ENCODE peak calls at places on chromosome 14, in ten cellular contexts. One of them, this sample, is unnamed.

GRCh38 chr14:71703477-71703876 is 228.8 kb upstream of the RGS6 start:
- DNase-seq in A673: peak
- DNase-seq in left lung: no peak
- DNase-seq in GM20000: no peak
- DNase-seq in coronary artery: no peak
- DNase-seq in AG09309: no peak
- DNase-seq in CD8-positive, alpha-beta T cell: no peak
- DNase-seq in transverse colon: no peak
- DNase-seq in MCF 10A: no peak
- DNase-seq in uterus: peak
- DNase-seq in this sample: no peak

GRCh38 chr14:39593339-39593738 is 161.1 kb upstream of the FBXO33 start:
- DNase-seq in left lung: no peak
- DNase-seq in transverse colon: no peak
- DNase-seq in AG09309: no peak
- DNase-seq in MCF 10A: no peak
- DNase-seq in uterus: no peak
- DNase-seq in GM20000: no peak
- DNase-seq in CD8-positive, alpha-beta T cell: no peak
- DNase-seq in A673: no peak
- DNase-seq in coronary artery: no peak
- DNase-seq in this sample: no peak

GRCh38 chr14:84826349-84826748 is 703.6 kb upstream of the FLRT2 start:
- DNase-seq in CD8-positive, alpha-beta T cell: no peak
- DNase-seq in GM20000: no peak
- DNase-seq in coronary artery: no peak
- DNase-seq in AG09309: no peak
- DNase-seq in left lung: no peak
- DNase-seq in MCF 10A: peak
- DNase-seq in A673: no peak
- DNase-seq in uterus: no peak
- DNase-seq in transverse colon: no peak
- DNase-seq in this sample: no peak

GRCh38 chr14:103629503-103630121 is 601 bp downstream of the KLC1 start:
- DNase-seq in AG09309: no peak
- DNase-seq in uterus: peak
- DNase-seq in coronary artery: peak
- DNase-seq in transverse colon: peak
- DNase-seq in MCF 10A: peak
- DNase-seq in A673: peak
- DNase-seq in left lung: peak
- DNase-seq in CD8-positive, alpha-beta T cell: peak
- DNase-seq in GM20000: peak
- DNase-seq in this sample: peak

GRCh38 chr14:90721619-90722305 is 94.5 kb downstream of the TTC7B start:
- DNase-seq in CD8-positive, alpha-beta T cell: no peak
- DNase-seq in uterus: no peak
- DNase-seq in GM20000: no peak
- DNase-seq in MCF 10A: peak
- DNase-seq in coronary artery: no peak
- DNase-seq in transverse colon: no peak
- DNase-seq in left lung: no peak
- DNase-seq in AG09309: no peak
- DNase-seq in A673: no peak
- DNase-seq in this sample: no peak

GRCh38 chr14:53932966-53933365 is 23.7 kb downstream of the BMP4 start:
- DNase-seq in GM20000: no peak
- DNase-seq in AG09309: no peak
- DNase-seq in A673: no peak
- DNase-seq in MCF 10A: no peak
- DNase-seq in transverse colon: no peak
- DNase-seq in coronary artery: no peak
- DNase-seq in left lung: no peak
- DNase-seq in CD8-positive, alpha-beta T cell: no peak
- DNase-seq in uterus: no peak
- DNase-seq in this sample: no peak

GRCh38 chr14:80390911-80391310 is 179.6 kb upstream of the DIO2 start:
- DNase-seq in uterus: no peak
- DNase-seq in coronary artery: no peak
- DNase-seq in A673: peak
- DNase-seq in left lung: no peak
- DNase-seq in transverse colon: no peak
- DNase-seq in GM20000: no peak
- DNase-seq in MCF 10A: peak
- DNase-seq in CD8-positive, alpha-beta T cell: no peak
- DNase-seq in AG09309: no peak
- DNase-seq in this sample: peak

GRCh38 chr14:31203414-31203742 is 4.2 kb downstream of the HECTD1 start:
- DNase-seq in uterus: no peak
- DNase-seq in CD8-positive, alpha-beta T cell: no peak
- DNase-seq in GM20000: no peak
- DNase-seq in left lung: no peak
- DNase-seq in AG09309: no peak
- DNase-seq in coronary artery: no peak
- DNase-seq in MCF 10A: no peak
- DNase-seq in A673: no peak
- DNase-seq in transverse colon: no peak
- DNase-seq in this sample: no peak

GRCh38 chr14:51527073-51527472 is 124.6 kb upstream of the FRMD6 start:
- DNase-seq in coronary artery: no peak
- DNase-seq in AG09309: no peak
- DNase-seq in CD8-positive, alpha-beta T cell: no peak
- DNase-seq in left lung: no peak
- DNase-seq in MCF 10A: peak
- DNase-seq in transverse colon: no peak
- DNase-seq in A673: no peak
- DNase-seq in GM20000: no peak
- DNase-seq in uterus: no peak
- DNase-seq in this sample: no peak

GRCh38 chr14:77612011-77612620 is 4.3 kb downstream of the SPTLC2 start:
- DNase-seq in left lung: no peak
- DNase-seq in A673: no peak
- DNase-seq in CD8-positive, alpha-beta T cell: no peak
- DNase-seq in uterus: no peak
- DNase-seq in AG09309: peak
- DNase-seq in GM20000: no peak
- DNase-seq in MCF 10A: no peak
- DNase-seq in transverse colon: no peak
- DNase-seq in coronary artery: no peak
- DNase-seq in this sample: no peak

GRCh38 chr14:101135796-101136742 is 232.5 kb upstream of the RTL1 start:
- DNase-seq in MCF 10A: no peak
- DNase-seq in A673: no peak
- DNase-seq in AG09309: no peak
- DNase-seq in CD8-positive, alpha-beta T cell: no peak
- DNase-seq in uterus: no peak
- DNase-seq in transverse colon: no peak
- DNase-seq in left lung: no peak
- DNase-seq in coronary artery: no peak
- DNase-seq in GM20000: no peak
- DNase-seq in this sample: no peak

GRCh38 chr14:91342243-91342760 is 75.3 kb downstream of the CCDC88C start:
- DNase-seq in AG09309: no peak
- DNase-seq in A673: no peak
- DNase-seq in coronary artery: no peak
- DNase-seq in uterus: no peak
- DNase-seq in transverse colon: no peak
- DNase-seq in MCF 10A: no peak
- DNase-seq in GM20000: no peak
- DNase-seq in left lung: no peak
- DNase-seq in CD8-positive, alpha-beta T cell: no peak
- DNase-seq in this sample: no peak

GRCh38 chr14:59704054-59704453 is 127.4 kb upstream of the CCDC175 start:
- DNase-seq in MCF 10A: no peak
- DNase-seq in coronary artery: no peak
- DNase-seq in left lung: no peak
- DNase-seq in AG09309: no peak
- DNase-seq in transverse colon: no peak
- DNase-seq in GM20000: no peak
- DNase-seq in CD8-positive, alpha-beta T cell: no peak
- DNase-seq in uterus: no peak
- DNase-seq in A673: no peak
- DNase-seq in this sample: no peak

GRCh38 chr14:64807588-64807987 is 72.1 kb downstream of the SPTB start:
- DNase-seq in CD8-positive, alpha-beta T cell: no peak
- DNase-seq in transverse colon: no peak
- DNase-seq in left lung: no peak
- DNase-seq in coronary artery: no peak
- DNase-seq in MCF 10A: no peak
- DNase-seq in A673: no peak
- DNase-seq in uterus: no peak
- DNase-seq in GM20000: no peak
- DNase-seq in AG09309: no peak
- DNase-seq in this sample: no peak

GRCh38 chr14:61429316-61429715 is 107.9 kb downstream of the PRKCH start:
- DNase-seq in A673: no peak
- DNase-seq in AG09309: no peak
- DNase-seq in MCF 10A: no peak
- DNase-seq in left lung: no peak
- DNase-seq in GM20000: no peak
- DNase-seq in CD8-positive, alpha-beta T cell: no peak
- DNase-seq in uterus: no peak
- DNase-seq in coronary artery: no peak
- DNase-seq in transverse colon: no peak
- DNase-seq in this sample: no peak

GRCh38 chr14:38838049-38838978 is 264.7 kb downstream of the SEC23A start:
- DNase-seq in A673: no peak
- DNase-seq in uterus: no peak
- DNase-seq in AG09309: no peak
- DNase-seq in CD8-positive, alpha-beta T cell: no peak
- DNase-seq in transverse colon: peak
- DNase-seq in left lung: no peak
- DNase-seq in MCF 10A: no peak
- DNase-seq in GM20000: no peak
- DNase-seq in coronary artery: no peak
- DNase-seq in this sample: no peak

GRCh38 chr14:89521988-89522387 is 105.0 kb upstream of the FOXN3 start:
- DNase-seq in MCF 10A: no peak
- DNase-seq in A673: no peak
- DNase-seq in coronary artery: no peak
- DNase-seq in GM20000: no peak
- DNase-seq in transverse colon: no peak
- DNase-seq in CD8-positive, alpha-beta T cell: no peak
- DNase-seq in uterus: no peak
- DNase-seq in left lung: no peak
- DNase-seq in AG09309: no peak
- DNase-seq in this sample: no peak

GRCh38 chr14:36747411-36748184 is 85.9 kb downstream of the PAX9 start:
- DNase-seq in uterus: no peak
- DNase-seq in transverse colon: no peak
- DNase-seq in CD8-positive, alpha-beta T cell: no peak
- DNase-seq in MCF 10A: peak
- DNase-seq in left lung: no peak
- DNase-seq in AG09309: no peak
- DNase-seq in GM20000: no peak
- DNase-seq in coronary artery: no peak
- DNase-seq in A673: peak
- DNase-seq in this sample: peak
- TF ChIP-seq CTCF in uterus: no peak
- TF ChIP-seq CTCF in transverse colon: peak
- TF ChIP-seq CTCF in CD8-positive, alpha-beta T cell: no peak
- TF ChIP-seq CTCF in MCF 10A: peak
- TF ChIP-seq CTCF in left lung: no peak
- TF ChIP-seq CTCF in AG09309: peak
- TF ChIP-seq CTCF in GM20000: no peak
- TF ChIP-seq CTCF in coronary artery: no peak
- TF ChIP-seq CTCF in A673: peak
- TF ChIP-seq CTCF in this sample: peak

GRCh38 chr14:106665814-106666213 is 1139.4 kb downstream of the TMEM121 start:
- DNase-seq in A673: no peak
- DNase-seq in transverse colon: no peak
- DNase-seq in MCF 10A: no peak
- DNase-seq in uterus: no peak
- DNase-seq in CD8-positive, alpha-beta T cell: peak
- DNase-seq in coronary artery: no peak
- DNase-seq in GM20000: no peak
- DNase-seq in left lung: no peak
- DNase-seq in AG09309: no peak
- DNase-seq in this sample: no peak
- TF ChIP-seq CTCF in A673: peak
- TF ChIP-seq CTCF in transverse colon: no peak
- TF ChIP-seq CTCF in MCF 10A: no peak
- TF ChIP-seq CTCF in uterus: no peak
- TF ChIP-seq CTCF in CD8-positive, alpha-beta T cell: no peak
- TF ChIP-seq CTCF in coronary artery: no peak
- TF ChIP-seq CTCF in GM20000: no peak
- TF ChIP-seq CTCF in left lung: no peak
- TF ChIP-seq CTCF in AG09309: no peak
- TF ChIP-seq CTCF in this sample: no peak

GRCh38 chr14:95174184-95174804 is 17.0 kb upstream of the DICER1 start:
- DNase-seq in GM20000: no peak
- DNase-seq in CD8-positive, alpha-beta T cell: no peak
- DNase-seq in A673: no peak
- DNase-seq in AG09309: no peak
- DNase-seq in uterus: no peak
- DNase-seq in transverse colon: no peak
- DNase-seq in left lung: no peak
- DNase-seq in MCF 10A: no peak
- DNase-seq in coronary artery: peak
- DNase-seq in this sample: no peak
- TF ChIP-seq CTCF in GM20000: no peak
- TF ChIP-seq CTCF in CD8-positive, alpha-beta T cell: no peak
- TF ChIP-seq CTCF in A673: peak
- TF ChIP-seq CTCF in AG09309: no peak
- TF ChIP-seq CTCF in uterus: no peak
- TF ChIP-seq CTCF in transverse colon: no peak
- TF ChIP-seq CTCF in left lung: peak
- TF ChIP-seq CTCF in MCF 10A: peak
- TF ChIP-seq CTCF in coronary artery: no peak
- TF ChIP-seq CTCF in this sample: no peak

GRCh38 chr14:22403286-22403685 is 185.7 kb downstream of the DAD1 start:
- DNase-seq in uterus: no peak
- DNase-seq in GM20000: no peak
- DNase-seq in coronary artery: no peak
- DNase-seq in CD8-positive, alpha-beta T cell: no peak
- DNase-seq in AG09309: no peak
- DNase-seq in A673: no peak
- DNase-seq in MCF 10A: no peak
- DNase-seq in left lung: no peak
- DNase-seq in transverse colon: no peak
- DNase-seq in this sample: no peak

GRCh38 chr14:22410497-22410896 is 178.5 kb downstream of the DAD1 start:
- DNase-seq in AG09309: no peak
- DNase-seq in GM20000: no peak
- DNase-seq in coronary artery: no peak
- DNase-seq in left lung: no peak
- DNase-seq in transverse colon: no peak
- DNase-seq in MCF 10A: no peak
- DNase-seq in uterus: no peak
- DNase-seq in CD8-positive, alpha-beta T cell: no peak
- DNase-seq in A673: no peak
- DNase-seq in this sample: no peak

GRCh38 chr14:22400590-22401259 is 188.3 kb downstream of the DAD1 start:
- DNase-seq in AG09309: no peak
- DNase-seq in CD8-positive, alpha-beta T cell: no peak
- DNase-seq in MCF 10A: no peak
- DNase-seq in left lung: no peak
- DNase-seq in coronary artery: peak
- DNase-seq in A673: no peak
- DNase-seq in GM20000: no peak
- DNase-seq in uterus: no peak
- DNase-seq in transverse colon: no peak
- DNase-seq in this sample: no peak

GRCh38 chr14:22407033-22407432 is 182.0 kb downstream of the DAD1 start:
- DNase-seq in uterus: no peak
- DNase-seq in AG09309: no peak
- DNase-seq in A673: no peak
- DNase-seq in GM20000: no peak
- DNase-seq in left lung: no peak
- DNase-seq in MCF 10A: peak
- DNase-seq in transverse colon: no peak
- DNase-seq in CD8-positive, alpha-beta T cell: no peak
- DNase-seq in coronary artery: no peak
- DNase-seq in this sample: no peak

GRCh38 chr14:22405201-22405600 is 183.8 kb downstream of the DAD1 start:
- DNase-seq in MCF 10A: no peak
- DNase-seq in GM20000: no peak
- DNase-seq in left lung: no peak
- DNase-seq in CD8-positive, alpha-beta T cell: no peak
- DNase-seq in transverse colon: no peak
- DNase-seq in uterus: no peak
- DNase-seq in A673: no peak
- DNase-seq in AG09309: no peak
- DNase-seq in coronary artery: no peak
- DNase-seq in this sample: no peak
- TF ChIP-seq CTCF in MCF 10A: no peak
- TF ChIP-seq CTCF in GM20000: no peak
- TF ChIP-seq CTCF in left lung: no peak
- TF ChIP-seq CTCF in CD8-positive, alpha-beta T cell: no peak
- TF ChIP-seq CTCF in transverse colon: no peak
- TF ChIP-seq CTCF in uterus: no peak
- TF ChIP-seq CTCF in A673: no peak
- TF ChIP-seq CTCF in AG09309: no peak
- TF ChIP-seq CTCF in coronary artery: no peak
- TF ChIP-seq CTCF in this sample: no peak

This sample was measured in Calu3.